ENCODE peak calls at places on chromosomes 6 and 20, in seven cellular contexts. O, Z, S, X, W, L and U are unnamed samples.

GRCh38 chr6:4413073-4413472 is 277.7 kb upstream of the ECI2 start:
- DNase-seq in Z (no peak), L (no peak), W (no peak), X (no peak), S (no peak), O (no peak), U (peak; percentile 92)

GRCh38 chr20:46065006-46065405 is 24.8 kb downstream of the NCOA5 start:
- DNase-seq in O (no peak), W (no peak), S (no peak), L (no peak), X (no peak), Z (no peak), U (no peak)

GRCh38 chr6:138815797-138816528 is 20.1 kb downstream of the ECT2L start:
- DNase-seq in O (peak; percentile 67), X (peak; percentile 76), L (peak; percentile 69), W (peak; percentile 76), Z (peak; percentile 56), S (peak; percentile 71), U (peak; percentile 81)

GRCh38 chr20:19817017-19817416 is 59.0 kb downstream of the RIN2 start:
- DNase-seq in X (no peak), S (no peak), W (no peak), O (no peak), L (peak; percentile 99), Z (no peak), U (peak; percentile 95)

GRCh38 chr6:101666256-101666655 is 272.7 kb downstream of the GRIK2 start:
- DNase-seq in S (no peak), W (no peak), X (no peak), Z (peak; percentile 42), O (peak; percentile 7), L (peak; percentile 90), U (peak; percentile 79)

GRCh38 chr20:7627734-7628663 is 312.3 kb downstream of the HAO1 start:
- DNase-seq in W (no peak), S (no peak), L (peak; percentile 93), O (no peak), Z (no peak), X (no peak), U (peak; percentile 80)

GRCh38 chr6:157966990-157967389 is 14.7 kb upstream of the SYNJ2 start:
- DNase-seq in X (no peak), W (peak; percentile 65), Z (no peak), S (no peak), L (no peak), O (no peak), U (no peak)

GRCh38 chr20:7585126-7585679 is 355.1 kb downstream of the HAO1 start:
- DNase-seq in L (no peak), S (no peak), W (peak; percentile 9), X (no peak), Z (no peak), O (no peak), U (peak; percentile 52)

GRCh38 chr6:6543181-6543879 is 45.2 kb upstream of the LY86 start:
- DNase-seq in X (no peak), O (no peak), S (peak; percentile 79), Z (no peak), L (no peak), W (no peak), U (peak; percentile 24)

GRCh38 chr6:168194732-168195565 is 115.9 kb upstream of the FRMD1 start:
- DNase-seq in X (no peak), S (no peak), O (no peak), L (no peak), W (no peak), Z (no peak), U (no peak)

GRCh38 chr6:47785187-47785586 is 3.4 kb downstream of the OPN5 start:
- DNase-seq in S (no peak), X (no peak), W (no peak), Z (no peak), L (no peak), O (no peak), U (no peak)

GRCh38 chr6:47781732-47782131 is at the start of gene OPN5:
- DNase-seq in L (no peak), O (no peak), S (no peak), W (no peak), Z (no peak), X (no peak), U (no peak)

GRCh38 chr6:47780510-47781356 is 1.1 kb upstream of the OPN5 start:
- DNase-seq in X (peak; percentile 79), O (peak; percentile 66), S (peak; percentile 54), W (peak; percentile 67), Z (peak; percentile 66), L (peak; percentile 89), U (peak; percentile 75)
- TF ChIP-seq EZH2 in X (no peak), O (no peak), S (no peak), W (no peak), Z (no peak), L (no peak), U (no peak)

DNA sequence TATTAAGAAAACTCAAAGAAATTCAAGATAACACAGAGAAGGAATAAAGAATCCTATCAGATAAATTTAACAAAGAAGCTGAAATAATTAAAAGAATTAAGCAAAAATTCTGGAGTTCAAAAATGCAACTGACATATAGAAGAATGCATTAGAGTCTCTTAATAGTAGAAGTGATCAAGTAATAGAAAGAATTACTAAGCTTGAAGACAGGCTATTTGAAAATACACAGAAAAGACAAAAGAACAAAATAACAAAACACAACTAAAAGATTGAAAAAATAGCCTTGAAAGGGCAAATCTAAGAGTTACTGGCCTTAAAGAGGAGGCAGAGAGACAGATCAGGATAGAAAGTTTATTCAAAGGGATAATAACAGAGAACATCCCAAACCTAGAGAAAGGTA is 12.1 kb downstream of the SNX14 start:
- DNase-seq in Z (no peak), W (no peak), L (no peak), O (no peak), X (no peak), S (no peak), U (no peak)
- H3K4me1 ChIP-seq in Z (peaks cover 12% of the 10 kb centered on the region), W (peaks cover 11% of the 10 kb centered on the region), L (peaks cover 26% of the 10 kb centered on the region), O (no peaks in the 10 kb centered on the region), X (peaks cover 18% of the 10 kb centered on the region), S (no peaks in the 10 kb centered on the region), U (peaks cover 13% of the 10 kb centered on the region)

GRCh38 chr6:109082178-109082577 is 12.5 kb downstream of the SESN1 start:
- DNase-seq in L (no peak), Z (no peak), X (peak; percentile 57), S (no peak), W (no peak), O (no peak), U (peak; percentile 81)

GRCh38 chr6:109079981-109080380 is 14.7 kb downstream of the SESN1 start:
- DNase-seq in W (no peak), X (no peak), O (no peak), L (no peak), S (no peak), Z (no peak), U (no peak)

GRCh38 chr6:109081516-109081915 is 13.1 kb downstream of the SESN1 start:
- DNase-seq in X (no peak), W (no peak), Z (no peak), L (no peak), O (no peak), S (no peak), U (no peak)

GRCh38 chr6:109081026-109081425 is 13.6 kb downstream of the SESN1 start:
- DNase-seq in Z (no peak), S (no peak), W (no peak), X (no peak), L (no peak), O (no peak), U (no peak)

DNA sequence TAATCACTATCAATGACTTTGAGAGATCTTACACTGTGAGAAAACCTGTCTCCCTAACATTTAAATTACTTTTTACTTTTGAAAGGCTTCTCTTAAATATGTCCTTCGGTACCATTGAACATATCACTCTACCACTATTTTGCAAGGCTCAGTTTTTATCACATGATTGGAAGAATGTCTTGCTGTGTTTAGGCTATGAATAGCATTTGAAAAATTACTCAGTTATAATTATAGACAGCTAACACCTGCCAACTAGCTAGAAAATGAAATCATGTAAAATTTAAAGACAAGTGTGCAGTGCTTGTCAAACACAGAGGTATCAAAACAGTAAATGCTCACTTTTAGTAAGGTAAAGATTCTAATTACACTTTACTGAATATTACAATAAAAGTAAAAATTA is 11.0 kb downstream of the SESN1 start:
- DNase-seq in Z (no peak), O (no peak), X (no peak), W (no peak), S (peak; percentile 67), L (no peak), U (no peak)
- TF ChIP-seq EZH2phosphoT487 in Z (no peak), O (no peak), X (no peak), W (no peak), S (no peak), L (no peak), U (no peak)

DNA sequence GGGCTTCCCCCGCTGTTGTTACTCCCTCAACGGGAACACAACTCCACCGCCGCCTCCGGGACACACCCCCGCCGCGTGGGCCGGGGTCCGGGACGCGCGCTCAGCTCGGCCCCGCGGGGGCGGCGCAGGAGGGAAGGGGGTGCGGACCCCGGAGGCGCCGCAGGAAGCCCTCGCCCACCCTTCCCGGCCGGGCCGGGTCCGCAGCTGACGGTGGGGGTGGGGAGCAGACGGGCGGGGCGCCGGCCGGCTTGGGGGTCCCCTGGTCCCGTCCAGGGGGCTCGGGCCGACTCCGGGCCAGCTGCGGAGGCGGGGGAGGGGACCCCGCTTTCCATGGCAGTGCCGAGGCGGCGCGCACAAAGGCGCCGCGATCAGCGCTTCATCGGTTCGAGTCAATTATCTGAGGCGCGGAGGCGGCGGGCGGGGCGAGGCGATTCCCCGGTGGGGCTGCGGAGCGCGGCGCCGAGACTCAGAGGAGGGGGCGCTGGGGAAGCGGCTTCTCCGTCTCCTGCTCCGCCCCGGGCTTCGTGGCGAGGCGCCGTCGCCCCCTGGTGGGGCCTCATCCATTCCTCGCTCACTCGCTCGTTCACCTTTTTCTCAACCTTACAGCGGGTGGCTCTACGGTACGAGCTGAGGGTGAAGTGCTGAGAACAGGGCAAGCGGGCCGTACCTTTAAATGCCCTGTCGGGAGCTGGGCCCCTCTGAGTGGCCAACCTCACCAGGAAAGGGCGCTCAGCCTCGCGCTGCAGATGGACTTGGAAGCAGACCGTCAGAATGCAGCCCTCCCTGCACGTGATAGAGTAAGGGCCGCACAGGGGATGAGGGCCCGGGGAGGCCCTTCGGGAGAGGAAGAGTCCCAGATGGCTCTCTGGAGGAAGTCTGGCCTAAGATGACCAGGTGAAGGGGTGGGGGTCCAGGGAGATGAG is 40.0 kb downstream of the SLC52A3 start:
- DNase-seq in W (peak; percentile 83), L (peak; percentile 65), S (no peak), O (peak; percentile 94), X (peak; percentile 92), Z (no peak), U (peak; percentile 62)
- TF ChIP-seq EZH2 in W (peak; percentile 72), L (peak; percentile 63), S (no peak), O (no peak), X (no peak), Z (no peak), U (peak; percentile 86)

GRCh38 chr20:47406849-47407682 is 50.6 kb upstream of the ZMYND8 start:
- DNase-seq in O (no peak), L (peak; percentile 35), X (no peak), W (no peak), Z (no peak), S (no peak), U (peak; percentile 50)

GRCh38 chr20:47411161-47411560 is 54.7 kb upstream of the ZMYND8 start:
- DNase-seq in S (no peak), X (no peak), Z (no peak), L (no peak), W (no peak), O (no peak), U (peak; percentile 17)

GRCh38 chr20:47413189-47413588 is 56.7 kb upstream of the ZMYND8 start:
- DNase-seq in S (no peak), Z (no peak), O (no peak), W (no peak), L (no peak), X (no peak), U (no peak)

GRCh38 chr20:47417245-47418060 is 61.0 kb upstream of the ZMYND8 start:
- DNase-seq in O (no peak), S (no peak), X (no peak), W (no peak), L (no peak), Z (no peak), U (no peak)

GRCh38 chr20:47412073-47412472 is 55.6 kb upstream of the ZMYND8 start:
- DNase-seq in Z (no peak), S (peak; percentile 89), L (no peak), W (no peak), O (no peak), X (no peak), U (no peak)
- H3K4me1 ChIP-seq in Z (no peaks in the 10 kb centered on the region), S (peaks cover 53% of the 10 kb centered on the region), L (peaks cover 5% of the 10 kb centered on the region), W (no peaks in the 10 kb centered on the region), O (no peaks in the 10 kb centered on the region), X (no peaks in the 10 kb centered on the region), U (peaks cover 4% of the 10 kb centered on the region)